ENCODE peak calls at places on chromosome 13, in four cellular contexts. Z is A549, D is thoracic aorta, Y is endodermal cell. K is an unnamed sample.

GRCh38 chr13:64428196-64428595 is 2801.9 kb downstream of the PCDH9 start:
- DNase-seq in Z (peak; percentile 1), Y (no peak), D (no peak), K (no peak)

GRCh38 chr13:65166675-65167074 is 2063.5 kb downstream of the PCDH9 start:
- DNase-seq in Y (no peak), D (no peak), Z (no peak), K (no peak)

GRCh38 chr13:43664700-43665191 is 122.0 kb downstream of the ENOX1 start:
- DNase-seq in Z (peak; percentile 4), D (no peak), Y (peak; percentile 57), K (no peak)

GRCh38 chr13:94707400-94708021 is 4.8 kb downstream of the SOX21 start:
- DNase-seq in D (no peak), Y (peak; percentile 86), Z (peak; percentile 18), K (no peak)

GRCh38 chr13:27372896-27373295 is 51.5 kb upstream of the GTF3A start:
- DNase-seq in Y (no peak), D (no peak), Z (peak; percentile 51), K (no peak)

GRCh38 chr13:59880468-59880867 is 283.3 kb downstream of the DIAPH3 start:
- DNase-seq in Z (no peak), D (no peak), Y (no peak), K (no peak)

GRCh38 chr13:76330216-76330615 is 556.0 kb downstream of the KCTD12 start:
- DNase-seq in Z (no peak), Y (no peak), D (no peak), K (no peak)

GRCh38 chr13:26929971-26930730 is 169.6 kb upstream of the GPR12 start:
- DNase-seq in D (no peak), Z (peak; percentile 56), Y (peak; percentile 94), K (no peak)

GRCh38 chr13:26964278-26965057 is 203.9 kb upstream of the GPR12 start:
- DNase-seq in D (no peak), Y (no peak), Z (no peak), K (no peak)

DNA sequence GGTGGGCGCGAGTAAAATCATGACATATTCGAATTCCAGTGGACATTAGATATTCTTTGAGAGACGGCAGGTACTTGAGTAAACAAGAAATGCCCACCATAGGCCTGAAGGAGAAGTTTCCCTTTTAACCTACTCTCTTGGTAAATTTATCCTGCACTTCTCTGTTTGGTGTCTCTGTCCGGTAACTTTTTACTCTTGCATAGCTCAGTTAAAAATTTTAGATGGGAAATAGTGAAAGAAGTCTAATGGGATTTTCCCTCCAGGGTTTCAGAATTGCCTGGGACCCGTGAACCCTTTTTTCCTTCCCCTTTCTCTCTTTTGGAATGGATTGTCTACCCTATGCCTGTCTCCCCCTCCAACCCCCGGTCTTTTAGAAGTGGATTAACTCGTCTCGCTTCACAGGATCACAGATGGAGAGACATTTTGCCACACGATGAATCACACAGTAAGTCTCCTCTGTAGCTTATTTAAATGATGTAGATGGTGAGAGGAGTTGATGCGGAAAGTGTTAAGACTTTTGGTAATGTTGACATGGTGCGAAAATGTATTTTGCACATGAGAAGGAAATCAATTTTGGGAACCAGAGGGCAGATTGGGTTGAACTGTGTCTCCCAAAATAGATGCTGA is 511 bp upstream of the MIPEP start:
- DNase-seq in Y (no peak), Z (peak; percentile 1), D (no peak), K (no peak)
- H3K27ac ChIP-seq in Y (no peak overlapping the region), Z (peak overlapping the region; percentile 71), D (peak overlapping the region; percentile 64), K (peak overlapping the region; percentile 81)

DNA sequence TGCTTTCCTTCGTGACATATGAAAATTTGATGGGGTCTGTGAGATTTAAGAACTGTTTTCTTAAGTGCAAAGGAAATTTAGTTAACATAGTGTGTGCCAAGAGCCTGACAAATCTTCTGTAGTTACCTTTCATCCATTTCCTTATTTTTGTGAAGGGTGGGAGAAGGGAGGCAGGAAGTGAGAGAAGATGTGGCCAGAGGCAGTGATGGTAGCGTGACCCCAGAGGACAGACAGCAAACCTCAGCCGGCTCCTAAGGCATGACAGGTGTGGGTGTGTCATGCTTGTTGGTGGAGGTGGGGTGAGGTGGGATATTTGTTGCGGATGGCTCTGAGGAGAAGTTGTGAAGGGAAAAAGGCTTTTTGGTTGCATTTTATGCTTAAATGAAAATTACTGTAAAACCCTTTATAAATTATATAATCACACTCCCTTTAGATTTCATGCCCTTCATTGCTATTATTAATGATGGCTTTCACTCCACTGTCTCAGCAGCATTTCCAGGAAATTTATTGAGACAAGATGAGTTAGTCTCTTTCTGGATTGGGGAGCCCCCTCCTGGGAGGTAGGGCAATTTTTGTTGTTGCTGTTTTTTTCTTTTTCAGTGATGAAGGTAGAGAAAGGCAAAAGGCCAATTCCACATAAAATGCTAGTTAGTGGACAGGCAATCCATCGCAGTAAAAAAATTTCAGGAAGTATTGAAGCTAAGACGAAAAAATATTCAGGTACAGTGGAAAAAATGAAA is 80.0 kb downstream of the TEX26 start:
- DNase-seq in Y (peak; percentile 57), D (no peak), Z (no peak), K (no peak)
- H3K27ac ChIP-seq in Y (no peak overlapping the region), D (no peak overlapping the region), Z (no peak overlapping the region), K (no peak overlapping the region)

GRCh38 chr13:49023441-49023840 is 47.7 kb downstream of the FNDC3A start:
- DNase-seq in D (no peak), Y (no peak), Z (peak; percentile 24), K (no peak)
- H3K27ac ChIP-seq in D (no peak overlapping the region), Y (no peak overlapping the region), Z (no peak overlapping the region), K (no peak overlapping the region)

GRCh38 chr13:31074750-31075149 is 87.0 kb downstream of the HSPH1 start:
- DNase-seq in D (no peak), Z (no peak), Y (peak; percentile 22), K (no peak)
- H3K27ac ChIP-seq in D (no peak overlapping the region), Z (no peak overlapping the region), Y (peak overlapping the region; percentile 79), K (no peak overlapping the region)

GRCh38 chr13:45415112-45415511 is 3.1 kb downstream of the SLC25A30 start:
- DNase-seq in Y (no peak), Z (no peak), D (no peak), K (no peak)

GRCh38 chr13:45416521-45417125 is 1.6 kb downstream of the SLC25A30 start:
- DNase-seq in D (no peak), Y (no peak), Z (no peak), K (no peak)

GRCh38 chr13:45419945-45420344 is 1.8 kb upstream of the SLC25A30 start:
- DNase-seq in Z (no peak), D (no peak), Y (no peak), K (no peak)

GRCh38 chr13:45413826-45414312 is 4.3 kb downstream of the SLC25A30 start:
- DNase-seq in Z (no peak), Y (no peak), D (no peak), K (no peak)

GRCh38 chr13:45417790-45418534 is at the start of gene SLC25A30:
- DNase-seq in Z (peak; percentile 90), D (peak; percentile 85), Y (peak; percentile 98), K (peak; percentile 95)
- H3K27ac ChIP-seq in Z (peak within 1 kb of the TSS; percentile 96), D (peak within 1 kb of the TSS; percentile 81), Y (peak within 1 kb of the TSS; percentile 56), K (peak within 1 kb of the TSS; percentile 80)

DNA sequence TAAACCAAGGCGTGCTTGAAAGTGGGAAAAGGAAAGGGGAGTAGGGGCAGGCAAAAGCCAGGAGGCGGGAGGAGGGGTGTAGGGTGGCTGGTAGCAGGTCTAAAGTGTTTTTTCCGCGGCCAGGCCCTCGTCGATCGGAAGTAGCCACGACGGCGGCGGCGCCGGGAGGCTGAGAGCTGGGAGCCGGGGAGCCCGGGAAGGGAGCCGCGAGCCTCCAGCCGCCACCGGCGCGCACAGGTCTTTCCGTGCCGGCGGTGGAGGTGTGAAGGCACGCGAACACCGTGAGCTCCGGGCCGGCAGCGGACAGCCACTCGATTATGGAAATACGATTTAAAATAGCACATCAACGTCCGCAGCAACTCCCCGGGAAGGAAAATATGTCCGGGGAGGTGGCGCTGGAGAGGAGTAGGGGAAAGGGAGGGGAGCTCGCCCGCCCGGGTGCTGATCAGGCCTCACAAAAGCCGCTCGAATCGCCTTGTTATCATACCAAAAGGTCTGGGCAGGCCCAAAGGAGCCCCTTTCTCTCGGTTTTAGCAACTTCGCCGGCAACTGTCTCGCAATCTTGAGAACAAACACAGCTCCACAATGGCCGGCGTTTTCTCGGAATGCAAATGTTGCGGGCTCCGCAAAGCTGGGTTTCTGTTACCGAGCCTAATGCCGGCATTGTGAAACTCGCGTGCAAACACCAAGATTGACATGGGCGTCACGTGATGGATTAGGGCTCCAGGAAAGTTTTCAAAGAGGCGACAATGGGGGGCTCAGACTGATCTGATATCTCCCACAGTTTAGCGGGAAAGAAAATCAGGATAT is 2.9 kb upstream of the PCDH8 start:
- DNase-seq in Z (no peak), D (no peak), Y (peak; percentile 91), K (peak; percentile 27)
- H3K27ac ChIP-seq in Z (peak overlapping the region; percentile 69), D (peak overlapping the region; percentile 27), Y (peak overlapping the region; percentile 83), K (peak overlapping the region; percentile 27)

GRCh38 chr13:33514362-33514761 is 228.8 kb upstream of the STARD13 start:
- DNase-seq in Y (peak; percentile 74), Z (no peak), D (no peak), K (no peak)

GRCh38 chr13:33512880-33513554 is 227.5 kb upstream of the STARD13 start:
- DNase-seq in Y (no peak), Z (no peak), D (no peak), K (no peak)

GRCh38 chr13:33510350-33510749 is 224.8 kb upstream of the STARD13 start:
- DNase-seq in Y (no peak), D (no peak), Z (no peak), K (no peak)

GRCh38 chr13:33508060-33508459 is 222.5 kb upstream of the STARD13 start:
- DNase-seq in Y (no peak), Z (no peak), D (no peak), K (no peak)

DNA sequence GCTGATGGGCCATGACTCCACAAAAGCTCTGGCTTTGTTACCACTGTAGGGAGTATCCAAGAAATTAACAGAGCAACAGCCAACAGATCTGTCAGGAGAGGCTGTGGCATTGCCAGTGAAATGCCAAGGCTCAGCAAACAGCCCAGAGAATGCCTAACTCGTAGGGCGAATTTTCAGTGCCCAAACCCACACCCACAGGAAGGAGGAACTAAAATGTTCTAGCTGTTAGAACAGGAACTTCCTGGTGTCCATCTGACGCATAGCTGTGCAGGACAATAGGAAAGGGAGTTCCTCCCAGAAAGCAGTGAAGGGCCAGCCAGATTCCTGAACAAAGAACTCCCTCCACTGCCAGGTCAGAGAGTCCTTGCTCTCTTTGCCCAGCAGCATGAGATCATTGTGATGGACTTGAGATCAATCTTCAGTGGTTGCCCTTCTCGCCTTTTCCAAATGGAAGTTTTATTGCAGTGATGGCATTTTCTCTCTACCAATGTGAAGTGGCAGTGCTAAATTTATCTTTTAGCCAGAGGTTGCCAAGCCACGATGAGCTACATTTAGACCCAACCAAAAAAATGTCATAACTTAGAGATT is 224.2 kb upstream of the STARD13 start:
- DNase-seq in D (no peak), Z (peak; percentile 6), Y (no peak), K (peak; percentile 76)
- H3K27ac ChIP-seq in D (peak overlapping the region; percentile 97), Z (no peak overlapping the region), Y (no peak overlapping the region), K (peak overlapping the region; percentile 79)

GRCh38 chr13:21579754-21580316 is 24.1 kb downstream of the MICU2 start:
- DNase-seq in Z (no peak), Y (no peak), D (no peak), K (no peak)
- H3K27ac ChIP-seq in Z (no peak overlapping the region), Y (no peak overlapping the region), D (no peak overlapping the region), K (no peak overlapping the region)